ENCODE peak calls at places on chromosomes 16 and 17, in seven cellular contexts. E is neuronal stem cell, A is trophoblast cell, B is mesendoderm, N is H9, S is H1, G is mesenchymal stem cell. X is an unnamed sample.

GRCh38 chr17:77363821-77364361 is 223.1 kb downstream of the SEC14L1 start:
- DNase-seq in A (no peak), B (peak; percentile 60), E (no peak), N (peak; percentile 29), S (no peak), G (peak; percentile 74), X (peak; percentile 58)

GRCh38 chr16:88527186-88527936 is 42.8 kb upstream of the ZC3H18 start:
- DNase-seq in B (peak; percentile 66), S (peak; percentile 94), G (peak; percentile 58), E (peak; percentile 66), N (peak; percentile 81), A (peak; percentile 63), X (peak; percentile 47)

GRCh38 chr16:51095114-51095872 is 55.8 kb downstream of the SALL1 start:
- DNase-seq in S (no peak), E (no peak), A (no peak), N (no peak), G (no peak), B (peak; percentile 7), X (no peak)

GRCh38 chr16:3854740-3855139 is 25.8 kb downstream of the CREBBP start:
- DNase-seq in G (peak; percentile 43), A (no peak), B (no peak), S (no peak), N (no peak), E (no peak), X (no peak)

GRCh38 chr16:11087691-11088431 is 143.5 kb downstream of the CLEC16A start:
- DNase-seq in B (peak; percentile 71), S (no peak), E (no peak), A (peak; percentile 60), N (peak; percentile 52), G (peak; percentile 42), X (peak; percentile 57)

GRCh38 chr17:49994085-49995054 is 654 bp downstream of the DLX3 start:
- DNase-seq in A (no peak), G (no peak), N (peak; percentile 84), S (peak; percentile 80), E (no peak), B (peak; percentile 64), X (no peak)

GRCh38 chr17:75773121-75773807 is 8.3 kb upstream of the GALK1 start:
- DNase-seq in E (no peak), N (peak; percentile 49), G (no peak), B (peak; percentile 12), S (no peak), A (peak; percentile 24), X (no peak)

GRCh38 chr17:27540300-27541105 is 84.3 kb downstream of the KSR1 start:
- DNase-seq in A (peak; percentile 94), S (no peak), B (no peak), E (no peak), N (no peak), G (peak; percentile 100), X (peak; percentile 100)

GRCh38 chr17:45131616-45132301 is 556 bp downstream of the PLCD3 start:
- DNase-seq in A (peak; percentile 87), E (peak; percentile 76), N (peak; percentile 85), S (peak; percentile 93), B (peak; percentile 68), G (peak; percentile 62), X (no peak)

GRCh38 chr16:30535777-30536190 is 1.1 kb upstream of the ZNF747 start:
- DNase-seq in E (peak; percentile 26), A (peak; percentile 64), N (peak; percentile 81), B (peak; percentile 93), G (peak; percentile 73), S (peak; percentile 65), X (peak; percentile 62)

GRCh38 chr16:48887646-48888045 is 277.7 kb upstream of the N4BP1 start:
- DNase-seq in B (no peak), G (no peak), E (no peak), A (no peak), N (no peak), S (no peak), X (no peak)

GRCh38 chr16:71338193-71338592 is 20.3 kb upstream of the CALB2 start:
- DNase-seq in N (no peak), A (peak; percentile 51), B (peak; percentile 39), E (no peak), S (no peak), G (no peak), X (no peak)

GRCh38 chr17:79073016-79073705 is 1.5 kb upstream of the ENGASE start:
- DNase-seq in B (no peak), E (no peak), G (no peak), N (no peak), S (no peak), A (no peak), X (no peak)
- H3K18ac ChIP-seq in B (no peak overlapping the region), E (no peak overlapping the region), G (no peak overlapping the region), N (no peak overlapping the region), S (no peak overlapping the region), A (no peak overlapping the region), X (no peak overlapping the region)

GRCh38 chr17:79627766-79628690 is 17.2 kb upstream of the RBFOX3 start:
- DNase-seq in B (no peak), A (no peak), N (peak; percentile 24), E (no peak), G (no peak), S (peak; percentile 38), X (no peak)
- H3K18ac ChIP-seq in B (no peak overlapping the region), A (no peak overlapping the region), N (no peak overlapping the region), E (no peak overlapping the region), G (no peak overlapping the region), S (no peak overlapping the region), X (no peak overlapping the region)

GRCh38 chr16:58000706-58001676 is at the start of gene USB1:
- DNase-seq in E (peak; percentile 89), B (peak; percentile 96), S (peak; percentile 92), A (peak; percentile 94), N (peak; percentile 94), G (peak; percentile 89), X (peak; percentile 73)

GRCh38 chr16:57998992-57999365 is 1.5 kb downstream of the ZNF319 start:
- DNase-seq in N (no peak), A (no peak), S (no peak), G (no peak), B (no peak), E (no peak), X (no peak)

GRCh38 chr16:57999366-57999970 is 1.0 kb downstream of the ZNF319 start:
- DNase-seq in A (no peak), B (peak; percentile 56), E (no peak), S (no peak), G (peak; percentile 60), N (no peak), X (peak; percentile 33)

GRCh38 chr16:57998484-57998883 is 2.0 kb downstream of the ZNF319 start:
- DNase-seq in N (peak; percentile 81), B (peak; percentile 85), E (no peak), A (peak; percentile 76), S (no peak), G (peak; percentile 28), X (no peak)

DNA sequence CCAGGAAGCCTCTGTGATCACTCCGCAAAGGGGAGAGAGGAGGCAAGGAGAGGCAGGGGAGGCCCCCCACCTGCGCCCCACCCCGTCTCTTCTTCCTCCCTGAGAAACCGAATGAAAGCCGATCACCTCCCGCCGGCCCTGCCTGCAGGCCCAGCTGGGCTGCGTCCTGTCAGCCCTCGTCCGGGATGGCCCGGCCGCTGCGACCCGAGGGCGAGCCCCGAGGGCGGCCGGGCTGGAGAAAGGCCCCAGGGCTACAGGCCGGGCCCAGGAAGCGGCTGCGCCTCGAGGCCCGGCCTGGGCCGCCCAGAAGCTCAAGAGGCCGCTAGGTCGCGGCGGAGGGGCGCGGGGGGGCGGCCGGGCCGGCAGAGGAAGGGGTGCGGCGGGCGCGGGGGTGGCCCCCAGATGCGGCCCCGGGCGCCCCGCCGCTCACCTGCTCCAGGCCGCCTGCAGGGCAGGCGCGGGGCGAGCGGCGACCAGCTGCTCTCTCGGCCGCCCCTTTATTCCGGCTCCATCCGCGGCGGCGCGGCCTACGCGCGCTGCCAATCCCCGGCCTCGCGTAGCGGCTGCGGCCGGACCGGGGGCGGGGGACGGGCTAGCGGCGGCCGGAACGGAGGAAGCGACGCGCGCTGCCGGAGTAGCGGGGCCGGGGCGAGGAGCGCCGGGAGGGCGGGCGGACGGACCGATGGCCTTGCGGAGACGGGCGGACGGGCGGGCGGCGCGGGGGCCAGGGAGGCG is at the start of gene ZNF319:
- DNase-seq in B (peak; percentile 33), S (peak; percentile 65), A (peak; percentile 61), E (no peak), G (no peak), N (no peak), X (no peak)
- H3K18ac ChIP-seq in B (peak within 1 kb of the TSS; percentile 85), S (peak within 1 kb of the TSS; percentile 83), A (peak within 1 kb of the TSS; percentile 94), E (peak within 1 kb of the TSS; percentile 97), G (peak within 1 kb of the TSS; percentile 82), N (peak within 1 kb of the TSS; percentile 18), X (no peak within 1 kb of the TSS)

GRCh38 chr17:562174-562573 is 152.5 kb downstream of the VPS53 start:
- DNase-seq in A (no peak), G (peak; percentile 79), N (no peak), S (no peak), B (no peak), E (no peak), X (no peak)

GRCh38 chr17:561118-561517 is 153.5 kb downstream of the VPS53 start:
- DNase-seq in B (no peak), S (no peak), E (no peak), G (peak; percentile 61), A (no peak), N (no peak), X (peak; percentile 85)

GRCh38 chr17:557371-557770 is 157.3 kb downstream of the VPS53 start:
- DNase-seq in B (no peak), A (no peak), N (no peak), G (peak; percentile 38), S (no peak), E (no peak), X (peak; percentile 61)

GRCh38 chr17:560379-560935 is 154.2 kb downstream of the VPS53 start:
- DNase-seq in E (no peak), A (peak; percentile 26), S (no peak), B (no peak), N (no peak), G (peak; percentile 59), X (peak; percentile 63)

GRCh38 chr17:559699-560378 is 154.8 kb downstream of the VPS53 start:
- DNase-seq in N (no peak), G (peak; percentile 96), A (peak; percentile 73), B (no peak), S (no peak), E (no peak), X (peak; percentile 89)
- H3K18ac ChIP-seq in N (no peak overlapping the region), G (peak overlapping the region; percentile 79), A (no peak overlapping the region), B (no peak overlapping the region), S (no peak overlapping the region), E (no peak overlapping the region), X (no peak overlapping the region)

GRCh38 chr17:81582769-81583168 is 30.6 kb upstream of the FAAP100 start:
- DNase-seq in B (no peak), E (no peak), G (no peak), A (no peak), S (no peak), N (no peak), X (no peak)
- H3K18ac ChIP-seq in B (no peak overlapping the region), E (no peak overlapping the region), G (peak overlapping the region; percentile 28), A (peak overlapping the region; percentile 50), S (no peak overlapping the region), N (no peak overlapping the region), X (no peak overlapping the region)

DNA sequence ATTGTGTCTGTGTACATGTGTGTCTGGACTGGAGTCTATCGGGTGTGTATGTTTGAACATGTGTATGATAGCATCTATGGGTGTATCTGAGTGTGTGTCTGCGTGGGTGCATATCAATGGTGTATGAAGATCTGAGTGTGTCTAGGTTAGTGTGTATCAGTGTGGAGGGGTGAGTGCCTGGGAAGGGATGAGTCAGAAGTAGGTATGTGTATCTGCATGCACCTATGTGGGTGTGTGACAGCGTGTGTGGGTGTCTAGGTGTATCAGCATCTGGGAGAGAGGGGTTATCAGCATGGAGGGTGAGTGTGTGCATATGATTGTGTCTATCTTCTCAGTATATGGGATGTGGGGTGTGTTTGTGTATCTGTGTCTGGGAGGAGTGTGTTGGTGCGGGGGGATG is 58.2 kb upstream of the LHX1 start:
- DNase-seq in S (no peak), N (no peak), G (no peak), E (no peak), B (no peak), A (no peak), X (no peak)
- H3K18ac ChIP-seq in S (no peak overlapping the region), N (no peak overlapping the region), G (no peak overlapping the region), E (no peak overlapping the region), B (no peak overlapping the region), A (no peak overlapping the region), X (no peak overlapping the region)